ENCODE peak calls at places on chromosome 4, in four cellular contexts. E, W, C and T are unnamed samples.

GRCh38 chr4:39341075-39341725 is 25.0 kb downstream of the RFC1 start:
- DNase-seq in E (no peak), W (no peak), C (no peak), T (no peak)

GRCh38 chr4:8129136-8129535 is 29.5 kb downstream of the ABLIM2 start:
- DNase-seq in E (no peak), W (no peak), C (no peak), T (no peak)

GRCh38 chr4:48396043-48396442 is 54.7 kb downstream of the SLAIN2 start:
- DNase-seq in E (no peak), W (no peak), C (no peak), T (no peak)

GRCh38 chr4:107987916-107988762 is 1.6 kb upstream of the HADH start:
- DNase-seq in E (no peak), W (no peak), C (no peak), T (no peak)

GRCh38 chr4:74045247-74045646 is 6.8 kb upstream of the CXCL3 start:
- DNase-seq in E (no peak), W (no peak), C (no peak), T (no peak)

GRCh38 chr4:41745292-41746024 is 3.1 kb downstream of the PHOX2B start:
- DNase-seq in E (no peak), W (no peak), C (no peak), T (no peak)

GRCh38 chr4:122045533-122045932 is 93.7 kb upstream of the TRPC3 start:
- DNase-seq in E (no peak), W (no peak), C (peak), T (no peak)

GRCh38 chr4:23105759-23106370 is 413.1 kb downstream of the GBA3 start:
- DNase-seq in E (no peak), W (no peak), C (no peak), T (no peak)

GRCh38 chr4:54959656-54960055 is 165.7 kb downstream of the KDR start:
- DNase-seq in E (no peak), W (no peak), C (peak), T (no peak)

GRCh38 chr4:63492515-63492914 is 916.7 kb downstream of the TECRL start:
- DNase-seq in E (no peak), W (no peak), C (no peak), T (no peak)

GRCh38 chr4:71186566-71187398 is 152.0 kb upstream of the SLC4A4 start:
- DNase-seq in E (peak), W (peak), C (peak), T (no peak)

GRCh38 chr4:113998026-113998425 is 18.6 kb upstream of the ARSJ start:
- DNase-seq in E (no peak), W (no peak), C (no peak), T (no peak)

GRCh38 chr4:57190651-57191481 is 80.7 kb upstream of the IGFBP7 start:
- DNase-seq in E (no peak), W (peak), C (peak), T (peak)

GRCh38 chr4:169201144-169202124 is 69.3 kb downstream of the SH3RF1 start:
- DNase-seq in E (no peak), W (no peak), C (peak), T (no peak)

GRCh38 chr4:120916937-120917336 is 5.6 kb downstream of the PRDM5 start:
- DNase-seq in E (no peak), W (no peak), C (no peak), T (no peak)

GRCh38 chr4:40915318-40916217 is 165.8 kb downstream of the NSUN7 start:
- DNase-seq in E (no peak), W (no peak), C (peak), T (no peak)

GRCh38 chr4:67682266-67682665 is 18.7 kb downstream of the UBA6 start:
- DNase-seq in E (no peak), W (no peak), C (no peak), T (no peak)

GRCh38 chr4:2745981-2746806 is 9.9 kb downstream of the TNIP2 start:
- DNase-seq in E (peak), W (no peak), C (peak), T (no peak)

GRCh38 chr4:145937990-145938611 is 522 bp downstream of the ZNF827 start:
- DNase-seq in E (peak), W (peak), C (peak), T (no peak)

GRCh38 chr4:71140563-71140962 is 147.1 kb downstream of the DCK start:
- DNase-seq in E (no peak), W (no peak), C (no peak), T (no peak)

GRCh38 chr4:1009647-1010521 is 1.5 kb upstream of the FGFRL1 start:
- DNase-seq in E (peak), W (peak), C (peak), T (no peak)